ENCODE peak calls at places on chromosomes 12 and 14, in eight cellular contexts. Z is gastrocnemius medialis; P is suprapubic skin; S is CD8-positive, alpha-beta T cell; U is adrenal gland; V is K562; O is A549; Y is stomach. K is an unnamed sample.

GRCh38 chr12:124660846-124661245 is 93.4 kb upstream of the NCOR2 start:
- DNase-seq in P (no peak), U (no peak), O (no peak), S (no peak), Z (no peak), V (no peak), Y (no peak), K (no peak)

GRCh38 chr12:110330544-110330943 is 49.5 kb downstream of the ATP2A2 start:
- DNase-seq in S (no peak), U (peak), Y (no peak), V (no peak), O (no peak), Z (no peak), P (no peak), K (no peak)

GRCh38 chr12:58082996-58083395 is 141.6 kb downstream of the ATP23 start:
- DNase-seq in S (no peak), V (no peak), U (no peak), O (no peak), P (no peak), Z (no peak), Y (no peak), K (no peak)

GRCh38 chr12:130818381-130819247 is 20.4 kb downstream of the STX2 start:
- DNase-seq in S (peak), V (peak), P (no peak), Y (peak), U (peak), O (peak), Z (no peak), K (peak)

GRCh38 chr14:24430682-24431568 is 1.2 kb downstream of the KHNYN start:
- DNase-seq in Y (peak), Z (no peak), O (no peak), S (peak), P (peak), U (peak), V (no peak), K (peak)

GRCh38 chr14:91897121-91897701 is 29.9 kb upstream of the TC2N start:
- DNase-seq in S (no peak), Z (no peak), V (no peak), O (peak), Y (peak), P (no peak), U (no peak), K (peak)

GRCh38 chr14:94025720-94026119 is 420 bp upstream of the OTUB2 start:
- DNase-seq in Z (no peak), P (no peak), U (no peak), Y (no peak), O (no peak), V (no peak), S (no peak), K (no peak)

GRCh38 chr12:90261283-90261682 is 552.6 kb upstream of the ATP2B1 start:
- DNase-seq in U (no peak), P (no peak), Z (no peak), O (no peak), S (no peak), V (no peak), Y (no peak), K (no peak)

GRCh38 chr12:77925536-77926108 is 94.9 kb downstream of the NAV3 start:
- DNase-seq in P (peak), V (peak), Z (peak), U (peak), S (no peak), O (peak), Y (peak), K (peak)

GRCh38 chr12:124617615-124618014 is 50.2 kb upstream of the NCOR2 start:
- DNase-seq in U (peak), O (no peak), P (no peak), Y (no peak), Z (no peak), S (no peak), V (peak), K (no peak)

GRCh38 chr12:111366583-111366982 is 2.3 kb downstream of the PHETA1 start:
- DNase-seq in S (no peak), U (no peak), V (no peak), Z (no peak), O (no peak), Y (no peak), P (no peak), K (no peak)

GRCh38 chr12:100248886-100249285 is 18.0 kb downstream of the DEPDC4 start:
- DNase-seq in U (no peak), Y (no peak), P (no peak), S (no peak), O (no peak), V (no peak), Z (no peak), K (no peak)

DNA sequence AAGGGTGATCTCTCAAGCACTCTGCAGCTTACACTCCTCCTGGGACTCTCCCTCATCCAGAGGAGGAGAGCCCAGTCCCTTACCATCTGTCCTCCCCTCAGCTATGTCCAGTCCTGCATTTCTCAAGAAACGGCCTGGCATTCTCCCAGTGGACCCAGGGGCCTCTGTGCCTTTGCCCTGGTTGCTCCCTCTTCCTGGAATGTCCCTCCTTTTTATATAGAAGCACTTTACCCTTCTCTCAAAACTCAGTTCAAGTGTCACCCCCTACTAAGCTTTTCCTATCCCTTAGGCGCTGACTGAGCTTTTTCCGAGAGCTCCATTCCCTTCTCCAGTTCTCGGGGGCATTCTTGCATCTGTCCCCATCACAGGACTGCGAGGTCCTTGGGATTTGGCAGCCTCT is 8.9 kb upstream of the GLRX5 start:
- DNase-seq in S (no peak), O (no peak), P (no peak), V (no peak), U (peak), Z (no peak), Y (no peak), K (no peak)
- H3K27ac ChIP-seq in S (no peak), O (no peak), P (no peak), V (no peak), U (no peak), Z (no peak), Y (peak), K (peak)

DNA sequence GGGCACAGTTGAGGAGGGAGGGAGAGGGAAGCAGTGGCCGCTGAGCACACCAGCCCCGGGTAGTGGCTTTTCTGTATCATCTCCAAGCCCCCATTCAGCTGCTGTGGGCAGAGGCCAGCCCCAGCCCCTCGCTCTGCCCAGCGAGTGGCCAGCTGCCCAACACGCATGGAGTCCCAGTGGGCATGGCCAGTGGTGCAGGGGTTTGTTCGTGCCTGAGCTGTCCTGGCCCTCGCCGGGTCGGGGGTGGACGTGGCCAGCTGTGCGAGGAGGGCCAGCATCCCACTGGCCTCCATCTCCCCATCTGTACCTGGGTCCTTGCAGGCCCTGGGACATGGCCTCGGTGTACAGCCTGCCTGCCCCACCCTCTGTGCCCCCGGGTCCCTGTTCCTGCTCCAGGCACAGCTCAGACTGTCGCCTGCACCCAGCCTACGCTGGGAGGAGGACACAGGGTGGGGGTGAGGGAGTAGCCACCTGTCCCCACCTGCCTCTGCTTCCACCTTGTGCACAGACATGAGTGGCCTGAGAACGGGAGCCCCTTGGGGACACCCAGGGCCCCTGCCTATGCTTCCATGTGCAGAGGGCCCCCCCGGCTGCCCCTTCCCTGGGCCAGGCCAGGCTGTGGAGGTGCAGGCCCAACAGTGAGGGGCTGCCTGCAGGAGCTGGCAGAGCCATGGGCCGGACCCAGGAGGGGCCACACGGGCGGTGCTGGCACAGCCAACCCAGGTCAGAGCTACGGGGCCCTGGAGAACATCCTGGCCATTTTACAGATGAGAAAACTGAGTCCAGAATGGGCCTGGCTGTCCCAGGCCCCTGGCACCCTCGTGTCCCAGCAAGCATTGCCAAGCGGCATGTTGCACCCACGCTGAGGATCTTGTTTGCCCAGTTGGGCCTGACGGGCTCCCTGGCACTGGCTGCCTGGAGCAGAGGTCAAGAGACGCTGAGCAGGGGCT is 4.3 kb downstream of the INF2 start:
- DNase-seq in P (no peak), U (no peak), Y (peak), O (no peak), V (no peak), Z (no peak), S (no peak), K (no peak)
- TF ChIP-seq CTCF in P (no peak), U (no peak), Y (no peak), O (no peak), V (no peak), Z (no peak), S (no peak), K (no peak)

DNA sequence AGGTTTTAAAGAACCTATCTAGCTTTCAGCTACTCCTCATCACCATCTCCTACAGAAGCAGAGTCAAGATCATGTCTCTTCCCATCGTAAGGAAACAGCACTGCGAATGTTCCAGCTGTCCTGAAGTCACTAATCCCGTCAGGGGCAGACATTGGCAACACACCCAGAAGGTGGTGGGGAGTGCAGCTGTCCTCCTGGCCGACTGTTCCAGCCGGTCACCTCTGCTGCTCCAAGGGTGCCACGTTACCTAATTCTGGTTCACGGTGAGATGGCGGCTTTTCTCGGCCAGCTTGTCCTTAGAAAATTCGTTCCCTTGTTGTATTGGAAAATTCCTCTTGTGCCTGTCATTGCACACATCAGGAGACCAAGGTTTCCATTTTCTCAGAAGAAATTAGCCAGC is 196.2 kb downstream of the ZFP36L1 start:
- DNase-seq in Y (no peak), O (no peak), U (no peak), S (no peak), Z (peak), V (no peak), P (peak), K (peak)
- H3K4me3 ChIP-seq in Y (no peak), O (no peak), U (no peak), S (no peak), Z (no peak), V (no peak), P (no peak), K (no peak)

GRCh38 chr12:22662356-22662755 is 37.4 kb downstream of the ETNK1 start:
- DNase-seq in V (no peak), Z (no peak), Y (no peak), U (no peak), P (no peak), O (no peak), S (no peak), K (no peak)
- H3K27ac ChIP-seq in V (no peak), Z (no peak), Y (no peak), U (no peak), P (no peak), O (no peak), S (no peak), K (no peak)

DNA sequence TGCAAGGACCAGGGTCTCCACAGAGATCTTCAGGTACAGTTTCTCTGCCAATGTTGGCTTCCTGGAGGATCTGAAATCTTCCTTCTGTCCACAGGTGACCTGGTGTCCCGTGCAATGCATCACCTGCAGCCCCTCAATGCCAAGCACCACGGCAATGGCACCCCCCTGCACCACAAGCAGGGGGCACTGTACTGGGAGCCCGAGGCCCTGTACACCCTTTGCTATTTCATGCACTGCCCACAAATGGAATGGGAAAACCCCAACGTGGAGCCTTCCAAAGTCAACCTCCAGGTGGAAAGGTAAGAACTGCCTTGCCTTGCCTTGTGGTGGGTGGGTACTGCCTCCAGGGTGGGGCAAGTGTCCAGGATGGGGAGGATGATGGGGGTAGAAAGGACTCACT is 141.8 kb upstream of the PWP1 start:
- DNase-seq in Z (no peak), V (no peak), U (no peak), S (no peak), P (no peak), O (no peak), Y (no peak), K (no peak)
- TF ChIP-seq CTCF in Z (no peak), V (no peak), U (no peak), S (no peak), P (no peak), O (no peak), Y (no peak), K (no peak)

DNA sequence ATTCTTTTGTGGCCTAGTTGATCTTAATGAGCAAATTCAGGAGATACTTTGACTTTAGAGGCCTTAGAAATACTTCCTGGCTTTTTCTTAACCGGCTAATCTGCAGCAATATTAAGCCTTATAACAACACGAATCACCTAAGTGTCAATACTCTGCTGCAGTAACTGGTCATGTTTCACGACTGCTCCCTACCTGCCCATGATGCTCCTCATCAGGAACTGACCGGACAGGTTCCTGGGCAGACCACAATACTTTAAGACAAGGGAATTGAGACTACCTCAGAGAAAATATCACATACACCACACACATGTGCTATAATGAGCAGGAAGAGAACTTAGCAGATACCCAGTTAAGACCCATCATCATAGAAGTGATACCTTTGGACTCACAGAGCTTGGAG is 211.9 kb upstream of the BMP4 start:
- DNase-seq in Y (no peak), U (no peak), S (no peak), O (no peak), P (no peak), Z (no peak), V (no peak), K (no peak)
- H3K4me3 ChIP-seq in Y (no peak), U (no peak), S (no peak), O (no peak), P (no peak), Z (no peak), V (no peak), K (no peak)